ENCODE peak calls at places on chromosomes 5 and 9, in nine cellular contexts. R is NCI-H1436 treated with DMSO at 0.1 percent for 48 hours; H is Right ventricle myocardium superior; N is ureter; X is osteocyte; F is activated naive CD8-positive, alpha-beta T cell treated with anti-CD3 and anti-CD28 coated beads, Interleukin-2, amount 10 ng/mL, durations not matched to agents 7 days and 5 days; K is fibroblast of lung; W is epithelial cell of prostate; I is KG1. Y is an unnamed sample.

GRCh38 chr5:138082033-138082432 is 1.8 kb upstream of the WNT8A start:
- DNase-seq in R (no peak), H (no peak), N (no peak), X (no peak), F (no peak), K (no peak), W (no peak), I (no peak), Y (no peak)

GRCh38 chr5:170397059-170397458 is 7.9 kb upstream of the KCNMB1 start:
- DNase-seq in R (no peak), H (no peak), N (no peak), X (no peak), F (no peak), K (no peak), W (no peak), I (no peak), Y (no peak)

GRCh38 chr5:179795049-179795862 is 1.5 kb downstream of the LTC4S start:
- DNase-seq in R (no peak), H (no peak), N (peak; percentile 54), X (no peak), F (peak; percentile 44), K (no peak), W (no peak), I (no peak), Y (no peak)

GRCh38 chr9:63817622-63818518 is 1467.1 kb downstream of the FOXD4L5 start:
- DNase-seq in R (no peak), H (peak; percentile 77), N (peak; percentile 90), X (peak; percentile 94), F (peak; percentile 81), K (peak; percentile 13), W (no peak), I (no peak), Y (no peak)

GRCh38 chr5:79133121-79133656 is 21.6 kb downstream of the BHMT start:
- DNase-seq in R (no peak), H (no peak), N (no peak), X (no peak), F (no peak), K (peak; percentile 78), W (no peak), I (peak; percentile 54), Y (peak; percentile 44)

GRCh38 chr5:13994606-13995336 is 50.3 kb upstream of the DNAH5 start:
- DNase-seq in R (no peak), H (no peak), N (no peak), X (no peak), F (no peak), K (peak; percentile 92), W (no peak), I (no peak), Y (no peak)

GRCh38 chr9:5557606-5558587 is 47.6 kb downstream of the PDCD1LG2 start:
- DNase-seq in R (no peak), H (no peak), N (peak; percentile 59), X (no peak), F (peak; percentile 47), K (peak; percentile 34), W (no peak), I (no peak), Y (peak; percentile 16)

GRCh38 chr9:6152824-6153223 is 62.8 kb upstream of the IL33 start:
- DNase-seq in R (no peak), H (no peak), N (no peak), X (no peak), F (no peak), K (no peak), W (no peak), I (no peak), Y (no peak)

GRCh38 chr9:124349267-124349666 is 66.0 kb downstream of the PSMB7 start:
- DNase-seq in R (no peak), H (no peak), N (no peak), X (no peak), F (no peak), K (no peak), W (no peak), I (no peak), Y (no peak)

GRCh38 chr5:55226027-55226933 is 835 bp downstream of the MCIDAS start:
- DNase-seq in R (no peak), H (no peak), N (peak; percentile 66), X (no peak), F (peak; percentile 76), K (no peak), W (no peak), I (peak; percentile 35), Y (peak; percentile 21)

GRCh38 chr5:59380350-59380951 is 513.1 kb downstream of the PDE4D start:
- DNase-seq in R (peak; percentile 23), H (no peak), N (no peak), X (no peak), F (no peak), K (peak; percentile 89), W (peak; percentile 24), I (peak; percentile 48), Y (peak; percentile 66)

GRCh38 chr5:883475-884181 is 9.0 kb downstream of the BRD9 start:
- DNase-seq in R (no peak), H (no peak), N (no peak), X (no peak), F (no peak), K (no peak), W (no peak), I (no peak), Y (no peak)

GRCh38 chr9:73183917-73184861 is 32.5 kb downstream of the ANXA1 start:
- DNase-seq in R (no peak), H (no peak), N (no peak), X (no peak), F (no peak), K (peak; percentile 77), W (no peak), I (peak; percentile 33), Y (peak; percentile 51)

GRCh38 chr9:72579190-72579589 is 57.8 kb downstream of the TMC1 start:
- DNase-seq in R (no peak), H (peak; percentile 66), N (peak; percentile 63), X (no peak), F (no peak), K (peak; percentile 47), W (peak; percentile 72), I (no peak), Y (no peak)

GRCh38 chr9:124264812-124265211 is 7.1 kb downstream of the NEK6 start:
- DNase-seq in R (no peak), H (no peak), N (no peak), X (no peak), F (no peak), K (peak; percentile 71), W (no peak), I (no peak), Y (no peak)

Y was measured in fibroblast of the conjunctiva.